ENCODE peak calls at places on chromosomes 1 and 21, in ten cellular contexts. Q, F, B, U, M, E, Y, K, V and L are unnamed samples.

GRCh38 chr1:53557830-53558784 is 98.9 kb downstream of the DMRTB1 start:
- DNase-seq in Q (peak), K (peak), E (no peak), B (peak), U (no peak), M (peak), F (no peak), Y (no peak), V (no peak), L (peak)

GRCh38 chr1:30719406-30720270 is 3.7 kb downstream of the MATN1 start:
- DNase-seq in B (no peak), E (no peak), V (no peak), U (peak), M (no peak), K (no peak), F (peak), Y (peak), Q (no peak), L (no peak)

GRCh38 chr1:86155807-86156561 is 588 bp downstream of the COL24A1 start:
- DNase-seq in K (peak), V (no peak), U (peak), M (peak), Q (no peak), E (peak), F (no peak), Y (no peak), B (no peak), L (no peak)

GRCh38 chr1:18913065-18913502 is 10.7 kb upstream of the ALDH4A1 start:
- DNase-seq in B (peak), U (peak), E (peak), F (peak), K (peak), M (peak), Y (peak), V (peak), Q (peak), L (peak)

GRCh38 chr1:43147625-43148319 is 24.3 kb downstream of the EBNA1BP2 start:
- DNase-seq in V (peak), Q (peak), E (peak), Y (peak), B (peak), M (peak), K (peak), U (peak), F (peak), L (peak)

GRCh38 chr21:17921579-17922530 is 102.7 kb upstream of the C21orf91 start:
- DNase-seq in F (peak), V (no peak), E (no peak), K (peak), Q (no peak), Y (no peak), U (no peak), B (no peak), M (no peak), L (peak)

GRCh38 chr1:230422221-230422981 is 3.7 kb downstream of the PGBD5 start:
- DNase-seq in U (no peak), V (no peak), Q (no peak), E (peak), Y (no peak), B (no peak), M (no peak), K (no peak), F (no peak), L (no peak)

GRCh38 chr1:109609881-109610280 is 9.5 kb downstream of the GNAT2 start:
- DNase-seq in E (no peak), Q (no peak), B (no peak), U (no peak), Y (no peak), V (no peak), K (no peak), M (no peak), F (no peak), L (no peak)

GRCh38 chr1:234879157-234880080 is 249.2 kb downstream of the TOMM20 start:
- DNase-seq in M (no peak), F (no peak), Q (no peak), V (no peak), Y (no peak), K (no peak), E (peak), B (no peak), U (no peak), L (no peak)

GRCh38 chr1:230824571-230825060 is 43.7 kb downstream of the C1orf198 start:
- DNase-seq in K (no peak), U (no peak), B (no peak), F (no peak), Y (no peak), M (no peak), Q (no peak), E (no peak), V (no peak), L (no peak)

GRCh38 chr1:201941420-201942128 is 4.8 kb downstream of the LMOD1 start:
- DNase-seq in Q (no peak), V (peak), F (peak), K (peak), M (no peak), B (no peak), U (peak), E (peak), Y (no peak), L (no peak)

GRCh38 chr1:95916616-95917015 is 682.6 kb downstream of the RWDD3 start:
- DNase-seq in V (no peak), F (no peak), U (no peak), B (no peak), Y (no peak), Q (no peak), M (no peak), K (no peak), E (no peak), L (no peak)

GRCh38 chr1:36285450-36286101 is 20.6 kb upstream of the SH3D21 start:
- DNase-seq in E (peak), V (peak), Q (no peak), U (peak), K (peak), B (peak), Y (peak), F (peak), M (peak), L (no peak)

GRCh38 chr1:12113433-12114339 is 50.6 kb downstream of the TNFRSF8 start:
- DNase-seq in V (no peak), F (no peak), M (no peak), K (no peak), U (no peak), Q (no peak), B (no peak), Y (no peak), E (peak), L (no peak)

GRCh38 chr1:154431586-154432373 is 26.6 kb downstream of the IL6R start:
- DNase-seq in V (no peak), M (no peak), Y (no peak), E (no peak), F (no peak), B (no peak), Q (no peak), U (no peak), K (peak), L (peak)

GRCh38 chr1:74502432-74502831 is 10.0 kb downstream of the LRRC53 start:
- DNase-seq in Y (no peak), F (no peak), M (no peak), V (no peak), Q (no peak), B (no peak), E (no peak), K (no peak), U (no peak), L (no peak)

GRCh38 chr1:230090194-230090711 is 23.2 kb downstream of the GALNT2 start:
- DNase-seq in U (no peak), K (no peak), M (no peak), Y (no peak), B (no peak), E (no peak), F (peak), Q (no peak), V (no peak), L (no peak)

DNA sequence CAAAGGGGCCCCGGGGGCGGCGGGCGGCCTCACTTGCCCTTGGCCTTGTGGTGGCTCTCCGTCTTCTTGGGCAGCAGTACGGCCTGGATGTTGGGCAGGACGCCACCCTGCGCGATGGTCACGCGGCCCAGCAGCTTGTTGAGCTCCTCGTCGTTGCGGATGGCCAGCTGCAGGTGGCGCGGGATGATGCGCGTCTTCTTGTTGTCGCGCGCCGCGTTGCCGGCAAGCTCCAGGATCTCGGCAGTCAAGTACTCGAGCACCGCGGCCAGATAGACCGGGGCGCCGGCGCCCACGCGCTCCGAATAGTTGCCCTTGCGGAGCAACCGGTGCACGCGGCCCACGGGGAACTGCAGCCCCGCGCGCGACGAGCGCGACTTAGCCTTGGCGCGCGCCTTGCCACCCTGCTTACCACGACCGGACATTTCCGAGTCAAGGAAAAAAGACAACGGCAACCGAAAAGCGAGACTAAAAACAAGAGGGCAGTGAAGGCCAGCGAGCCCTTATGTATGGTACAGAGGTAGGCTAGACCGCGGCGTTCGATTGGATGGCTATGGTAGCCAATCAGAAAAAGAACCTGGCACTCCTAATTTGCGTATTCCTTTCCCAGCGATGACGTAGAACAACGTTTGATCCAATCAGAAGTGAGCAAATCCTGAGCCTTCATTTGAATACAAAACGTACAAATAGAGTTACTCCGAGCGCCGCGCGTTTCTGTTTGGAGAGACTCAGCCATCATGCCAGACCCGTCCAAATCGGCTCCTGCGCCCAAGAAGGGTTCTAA is 29.6 kb upstream of the RNF187 start:
- DNase-seq in Y (peak), V (peak), Q (peak), K (peak), M (peak), E (peak), B (peak), U (peak), F (peak), L (peak)
- TF ChIP-seq POLR2A in Y (peak), V (peak), Q (peak), K (peak), M (peak), E (peak), B (peak), U (peak), F (peak), L (no peak)

GRCh38 chr1:163162281-163162937 is 40.3 kb downstream of the RGS5 start:
- DNase-seq in Q (no peak), M (no peak), F (no peak), Y (no peak), B (no peak), E (no peak), V (no peak), K (no peak), U (no peak), L (no peak)
- TF ChIP-seq CTCF in Q (no peak), M (no peak), F (no peak), Y (no peak), B (no peak), E (no peak), V (no peak), K (no peak), U (no peak), L (no peak)

GRCh38 chr1:23021834-23022233 is 2.6 kb downstream of the KDM1A start:
- DNase-seq in E (no peak), K (no peak), M (no peak), F (no peak), B (no peak), Y (no peak), V (no peak), U (no peak), Q (no peak), L (no peak)

GRCh38 chr1:23018661-23019093 is 591 bp upstream of the KDM1A start:
- DNase-seq in E (no peak), U (no peak), Y (no peak), B (no peak), F (peak), K (peak), M (no peak), V (peak), Q (no peak), L (no peak)

GRCh38 chr1:23020731-23021130 is 1.5 kb downstream of the KDM1A start:
- DNase-seq in M (no peak), K (no peak), B (no peak), U (no peak), F (no peak), V (no peak), Y (no peak), Q (no peak), E (no peak), L (no peak)

GRCh38 chr1:23019851-23020625 is 770 bp downstream of the KDM1A start:
- DNase-seq in K (peak), Q (no peak), M (peak), Y (no peak), B (peak), F (peak), U (no peak), E (peak), V (peak), L (peak)

GRCh38 chr1:23019094-23019850 is at the start of gene KDM1A:
- DNase-seq in M (peak), F (peak), U (peak), Y (peak), V (peak), Q (peak), B (peak), K (peak), E (peak), L (peak)
- TF ChIP-seq POLR2A in M (peak), F (peak), U (peak), Y (peak), V (peak), Q (peak), B (peak), K (peak), E (peak), L (no peak)

GRCh38 chr21:42835211-42835610 is 44.1 kb downstream of the WDR4 start:
- DNase-seq in Q (no peak), Y (no peak), V (peak), U (no peak), F (no peak), K (no peak), M (no peak), E (no peak), B (peak), L (peak)

GRCh38 chr21:42833859-42834729 is 45.2 kb downstream of the WDR4 start:
- DNase-seq in Y (no peak), Q (peak), V (peak), F (no peak), E (no peak), K (peak), B (peak), M (no peak), U (no peak), L (no peak)

GRCh38 chr21:42834730-42835191 is 44.6 kb downstream of the WDR4 start:
- DNase-seq in B (peak), Y (no peak), F (no peak), U (no peak), Q (no peak), E (no peak), V (peak), K (no peak), M (no peak), L (peak)

GRCh38 chr21:42835611-42836401 is 43.5 kb downstream of the WDR4 start:
- DNase-seq in M (no peak), E (no peak), U (no peak), Q (no peak), V (no peak), Y (no peak), K (no peak), F (no peak), B (peak), L (no peak)

GRCh38 chr21:42833439-42833815 is 45.9 kb downstream of the WDR4 start:
- DNase-seq in Q (peak), B (peak), V (peak), M (peak), Y (peak), F (no peak), U (no peak), K (no peak), E (no peak), L (peak)
- TF ChIP-seq CTCF in Q (no peak), B (no peak), V (peak), M (peak), Y (peak), F (no peak), U (no peak), K (peak), E (no peak), L (no peak)

DNA sequence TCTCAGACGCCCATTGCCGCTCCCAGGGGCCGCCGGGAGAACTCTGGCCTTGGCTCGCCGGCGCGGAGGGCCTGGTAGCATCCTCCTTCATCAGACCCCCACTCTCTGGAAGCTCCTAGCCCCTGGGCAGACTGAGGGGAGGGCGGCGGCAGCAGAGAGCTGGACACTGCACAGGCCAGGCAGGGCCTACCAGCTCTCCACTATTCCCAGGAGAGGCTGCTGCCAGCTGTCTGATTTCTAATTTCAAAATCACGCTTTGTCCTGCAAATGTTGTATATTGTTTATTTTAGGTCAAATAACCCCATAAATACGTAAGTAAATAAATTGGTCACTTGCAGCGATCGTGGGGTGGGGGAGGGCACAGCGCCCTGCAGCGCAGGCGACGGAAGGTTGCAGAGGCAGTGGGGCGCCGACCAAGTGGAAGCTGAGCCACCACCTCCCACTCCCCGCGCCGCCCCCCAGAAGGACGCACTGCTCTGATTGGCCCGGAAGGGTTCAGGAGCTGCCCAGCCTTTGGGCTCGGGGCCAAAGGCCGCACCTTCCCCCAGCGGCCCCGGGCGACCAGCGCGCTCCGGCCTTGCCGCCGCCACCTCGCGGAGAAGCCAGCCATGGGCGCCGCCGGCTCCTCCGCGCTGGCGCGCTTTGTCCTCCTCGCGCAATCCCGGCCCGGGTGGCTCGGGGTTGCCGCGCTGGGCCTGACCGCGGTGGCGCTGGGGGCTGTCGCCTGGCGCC is at the start of gene MTARC1:
- DNase-seq in Y (no peak), U (peak), E (peak), B (peak), M (peak), F (peak), V (no peak), Q (no peak), K (no peak), L (no peak)
- TF ChIP-seq POLR2A in Y (peak), U (no peak), E (peak), B (no peak), M (no peak), F (peak), V (no peak), Q (no peak), K (no peak), L (no peak)

DNA sequence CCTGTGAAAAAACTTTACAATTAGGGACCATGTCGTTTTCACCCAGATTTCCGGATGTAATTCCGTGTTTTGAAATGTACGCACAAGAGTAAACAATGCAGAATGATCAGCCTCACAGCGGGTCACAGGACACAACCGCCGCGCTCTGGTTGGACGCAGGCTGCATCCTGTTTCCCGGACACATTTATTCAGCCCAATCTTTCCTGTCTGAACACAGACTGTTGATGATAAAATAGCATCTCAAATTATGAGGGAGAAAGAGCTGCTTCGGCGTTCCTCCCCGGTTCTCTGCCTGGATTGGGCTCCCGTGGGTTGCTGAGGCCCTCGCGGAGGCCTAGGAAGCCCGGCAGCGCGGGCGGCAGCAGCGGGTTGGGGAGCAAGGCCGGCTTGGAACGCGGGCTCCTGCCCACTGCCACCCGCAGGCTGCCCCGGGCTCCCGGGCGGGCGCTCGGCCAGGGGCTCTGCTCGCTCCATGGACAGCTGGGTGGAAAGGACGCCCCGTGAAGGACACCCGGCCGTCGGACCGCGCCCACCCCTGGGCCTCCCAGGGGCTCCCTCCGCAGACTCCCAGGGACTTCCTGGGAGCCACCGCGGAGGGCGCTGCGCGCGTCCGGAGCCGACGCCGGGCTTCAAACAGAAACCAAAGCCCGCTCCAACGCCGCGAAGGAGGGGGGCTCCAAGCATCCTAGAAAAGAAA is 122.4 kb downstream of the ESRRG start:
- DNase-seq in E (peak), Y (no peak), F (peak), V (no peak), U (peak), B (peak), K (peak), M (peak), Q (peak), L (peak)
- TF ChIP-seq CTCF in E (peak), Y (no peak), F (peak), V (no peak), U (no peak), B (no peak), K (no peak), M (peak), Q (peak), L (no peak)

DNA sequence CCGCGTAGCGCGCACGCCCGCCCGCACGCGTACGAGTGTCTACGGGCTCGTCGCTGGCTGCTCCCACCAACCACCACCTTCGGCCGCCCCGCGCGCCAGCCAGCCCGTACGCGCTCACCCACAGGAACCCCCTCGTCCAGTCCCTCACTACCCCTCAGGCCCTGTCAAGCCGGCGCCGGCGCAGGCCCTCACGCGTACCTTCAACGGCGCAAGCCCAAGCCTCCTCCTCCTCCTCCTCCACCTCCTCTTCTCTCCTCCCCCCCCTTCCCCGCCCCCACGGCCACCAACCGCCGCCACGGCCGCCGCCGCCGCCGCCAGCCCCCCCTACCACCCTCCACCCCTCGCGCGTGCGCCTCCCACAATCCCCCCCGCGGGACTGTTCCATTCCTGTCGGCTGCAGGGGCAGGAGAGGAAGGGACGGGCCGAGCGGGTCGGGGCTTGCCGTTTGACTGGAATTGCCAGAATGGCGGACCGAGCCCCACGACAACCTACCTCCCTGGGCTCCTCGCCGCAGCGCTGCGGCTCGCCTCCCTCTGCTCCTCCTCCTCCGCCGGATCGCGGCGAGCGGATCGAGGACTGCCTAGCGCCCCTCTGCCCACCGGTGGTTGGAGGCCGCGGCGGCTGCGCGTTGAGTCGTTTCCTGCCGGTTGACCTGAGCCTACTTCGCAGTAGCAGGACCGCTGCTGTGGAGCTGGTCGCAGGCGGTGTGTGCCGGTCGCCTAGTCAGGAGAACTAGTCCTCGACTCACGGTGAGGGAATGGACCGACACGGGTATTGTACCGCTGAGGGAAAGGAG is at the start of gene ASH1L:
- DNase-seq in B (peak), V (peak), Q (peak), F (peak), K (peak), Y (peak), M (peak), U (peak), E (peak), L (peak)
- TF ChIP-seq POLR2A in B (peak), V (peak), Q (peak), F (peak), K (peak), Y (peak), M (peak), U (peak), E (peak), L (peak)

GRCh38 chr1:61436016-61436415 is 288.9 kb downstream of the TM2D1 start:
- DNase-seq in V (no peak), F (no peak), E (no peak), K (no peak), B (no peak), Y (no peak), U (no peak), Q (no peak), M (no peak), L (no peak)
- TF ChIP-seq CTCF in V (peak), F (no peak), E (no peak), K (peak), B (no peak), Y (no peak), U (no peak), Q (no peak), M (no peak), L (no peak)